ENCODE peak calls at places on chromosomes 1 and 21, in nine cellular contexts. Z is brain microvascular endothelial cell; M is skeletal muscle cell; P is IMR-90; G is CD4-positive, CD25-positive, alpha-beta regulatory T cell; N is DND-41; H is A549; Y is cardiac muscle cell; R is SJSA1. O is an unnamed sample.

GRCh38 chr1:172393354-172393753 is 27.1 kb upstream of the C1orf105 start:
- DNase-seq in G (no peak), N (no peak), Z (no peak), H (no peak), M (no peak), P (no peak), R (no peak), Y (no peak), O (no peak)

GRCh38 chr1:208058212-208059155 is 147.6 kb upstream of the CD34 start:
- DNase-seq in G (no peak), M (no peak), Y (peak; percentile 14), Z (no peak), R (no peak), H (no peak), N (no peak), P (no peak), O (no peak)

GRCh38 chr1:167221126-167221803 is 579 bp downstream of the POU2F1 start:
- DNase-seq in Y (peak; percentile 16), H (no peak), Z (no peak), M (no peak), P (no peak), N (peak; percentile 36), R (no peak), G (no peak), O (no peak)

GRCh38 chr21:44925027-44925755 is 4.5 kb upstream of the ITGB2 start:
- DNase-seq in G (no peak), P (peak; percentile 64), N (no peak), H (no peak), Y (peak; percentile 83), Z (no peak), M (peak; percentile 33), R (peak; percentile 25), O (no peak)

GRCh38 chr1:27154469-27154990 is 395 bp downstream of the SLC9A1 start:
- DNase-seq in Z (no peak), G (no peak), N (no peak), Y (no peak), M (no peak), R (peak; percentile 16), P (no peak), H (no peak), O (no peak)

GRCh38 chr21:36145259-36145658 is 10.4 kb downstream of the CBR3 start:
- DNase-seq in N (no peak), Y (no peak), R (no peak), M (no peak), H (no peak), G (peak; percentile 79), Z (no peak), P (no peak), O (no peak)

GRCh38 chr1:171355727-171356126 is 41.7 kb downstream of the FMO4 start:
- DNase-seq in P (no peak), N (no peak), M (no peak), Z (no peak), G (no peak), R (no peak), H (no peak), Y (peak; percentile 63), O (no peak)

GRCh38 chr21:33014331-33014730 is 11.4 kb upstream of the OLIG2 start:
- DNase-seq in H (no peak), G (no peak), P (no peak), M (no peak), Y (no peak), N (no peak), R (no peak), Z (no peak), O (no peak)

GRCh38 chr1:118627435-118627834 is 360.7 kb downstream of the TBX15 start:
- DNase-seq in N (no peak), Y (no peak), G (no peak), Z (no peak), M (no peak), H (no peak), R (no peak), P (no peak), O (no peak)

GRCh38 chr1:23593042-23593521 is 33.8 kb upstream of the ID3 start:
- DNase-seq in P (no peak), G (no peak), R (no peak), Z (no peak), N (no peak), H (peak; percentile 53), M (no peak), Y (no peak), O (no peak)

GRCh38 chr1:23591460-23592208 is 32.3 kb upstream of the ID3 start:
- DNase-seq in H (peak; percentile 86), N (no peak), R (no peak), M (no peak), Z (no peak), P (peak; percentile 46), G (peak; percentile 67), Y (no peak), O (no peak)

GRCh38 chr1:23594149-23594917 is 35.0 kb upstream of the ID3 start:
- DNase-seq in M (no peak), Z (no peak), G (no peak), H (no peak), N (no peak), Y (no peak), R (no peak), P (no peak), O (no peak)

GRCh38 chr1:23593556-23594148 is 34.4 kb upstream of the ID3 start:
- DNase-seq in G (no peak), P (peak; percentile 59), M (no peak), R (no peak), H (peak; percentile 84), Y (no peak), N (no peak), Z (no peak), O (no peak)

DNA sequence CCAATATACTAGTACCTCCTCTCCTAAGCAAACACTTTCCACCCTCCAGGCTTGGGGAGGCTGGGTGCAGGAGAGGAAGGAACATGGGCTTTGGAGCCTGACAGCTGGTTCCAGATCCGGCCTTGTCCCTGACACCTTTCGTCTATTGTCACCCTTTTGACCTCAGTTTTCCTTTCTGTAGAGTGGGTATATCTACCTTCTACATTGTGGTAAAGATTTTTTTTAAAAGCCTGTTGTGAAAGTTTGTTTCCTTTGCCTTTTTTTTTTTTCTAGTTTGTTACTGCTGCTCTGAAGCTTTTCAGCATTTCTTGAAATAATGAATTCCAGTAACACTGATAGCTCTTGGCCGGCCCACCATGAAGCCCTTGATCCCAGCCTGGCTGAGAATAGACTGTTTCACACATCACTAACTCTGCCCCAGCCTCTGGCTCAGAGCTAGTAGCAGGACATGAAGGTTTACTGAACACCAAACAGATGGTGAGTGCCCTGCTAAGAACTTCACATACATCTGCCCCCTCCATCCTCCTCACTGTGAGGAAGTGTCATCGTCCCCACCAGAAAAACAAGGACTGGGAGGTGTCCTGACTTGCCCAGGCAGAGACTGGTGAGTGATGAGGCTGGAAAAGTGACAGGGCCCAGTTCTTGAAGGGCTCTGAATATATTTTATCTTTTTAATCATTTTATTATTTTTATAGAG is 33.1 kb upstream of the ID3 start:
- DNase-seq in P (no peak), M (no peak), Y (no peak), N (no peak), G (peak; percentile 48), Z (no peak), H (no peak), R (no peak), O (peak; percentile 29)
- H3K4me3 ChIP-seq in P (no peak overlapping the region), M (no peak overlapping the region), Y (no peak overlapping the region), N (no peak overlapping the region), G (peak overlapping the region; percentile 48), Z (no peak overlapping the region), H (no peak overlapping the region), R (no peak overlapping the region), O (no peak overlapping the region)

GRCh38 chr1:219732814-219733491 is 120.0 kb upstream of the ZC3H11B start:
- DNase-seq in P (no peak), H (no peak), R (no peak), Y (no peak), G (no peak), Z (no peak), N (no peak), M (no peak), O (no peak)
- H3K4me3 ChIP-seq in P (no peak overlapping the region), H (no peak overlapping the region), R (no peak overlapping the region), Y (no peak overlapping the region), G (no peak overlapping the region), Z (no peak overlapping the region), N (no peak overlapping the region), M (no peak overlapping the region), O (no peak overlapping the region)

GRCh38 chr1:24695202-24695974 is 49.9 kb upstream of the CLIC4 start:
- DNase-seq in M (no peak), Y (peak; percentile 48), P (no peak), N (no peak), R (no peak), G (peak; percentile 74), H (no peak), Z (no peak), O (no peak)

GRCh38 chr1:24696033-24696755 is 49.1 kb upstream of the CLIC4 start:
- DNase-seq in H (no peak), Y (no peak), R (no peak), P (no peak), G (no peak), M (no peak), Z (no peak), N (no peak), O (no peak)

GRCh38 chr1:24699628-24700027 is 45.6 kb upstream of the CLIC4 start:
- DNase-seq in H (no peak), N (no peak), R (no peak), G (no peak), P (peak; percentile 54), Y (no peak), M (no peak), Z (no peak), O (no peak)

GRCh38 chr1:24694380-24694843 is 50.8 kb upstream of the CLIC4 start:
- DNase-seq in N (no peak), H (no peak), Z (no peak), R (no peak), M (no peak), P (peak; percentile 53), Y (peak; percentile 88), G (no peak), O (peak; percentile 69)

GRCh38 chr1:24696756-24697330 is 48.4 kb upstream of the CLIC4 start:
- DNase-seq in M (no peak), N (no peak), H (no peak), R (no peak), Y (no peak), Z (no peak), P (no peak), G (no peak), O (no peak)
- H3K4me3 ChIP-seq in M (no peak overlapping the region), N (no peak overlapping the region), H (no peak overlapping the region), R (no peak overlapping the region), Y (no peak overlapping the region), Z (no peak overlapping the region), P (no peak overlapping the region), G (no peak overlapping the region), O (no peak overlapping the region)

GRCh38 chr1:59066231-59066630 is 230.7 kb upstream of the FGGY start:
- DNase-seq in R (no peak), N (no peak), G (no peak), P (no peak), M (no peak), Z (no peak), H (no peak), Y (no peak), O (no peak)

GRCh38 chr1:59061876-59062275 is 235.0 kb upstream of the FGGY start:
- DNase-seq in P (peak; percentile 90), R (peak; percentile 54), M (peak; percentile 87), H (peak; percentile 44), N (no peak), G (peak; percentile 29), Y (peak; percentile 98), Z (peak; percentile 93), O (peak; percentile 67)

GRCh38 chr1:59063501-59063900 is 233.4 kb upstream of the FGGY start:
- DNase-seq in M (no peak), H (no peak), Z (no peak), P (no peak), R (no peak), G (peak; percentile 68), N (peak; percentile 36), Y (no peak), O (no peak)

GRCh38 chr1:59064592-59064991 is 232.3 kb upstream of the FGGY start:
- DNase-seq in P (no peak), R (no peak), G (no peak), M (no peak), N (no peak), H (no peak), Y (no peak), Z (no peak), O (no peak)

GRCh38 chr1:59062743-59063142 is 234.2 kb upstream of the FGGY start:
- DNase-seq in Y (peak; percentile 84), H (peak; percentile 22), P (peak; percentile 76), N (no peak), M (no peak), Z (peak; percentile 84), R (peak; percentile 21), G (no peak), O (peak; percentile 35)
- H3K4me3 ChIP-seq in Y (no peak overlapping the region), H (no peak overlapping the region), P (no peak overlapping the region), N (no peak overlapping the region), M (no peak overlapping the region), Z (no peak overlapping the region), R (no peak overlapping the region), G (no peak overlapping the region), O (no peak overlapping the region)

O was measured in HFF-Myc.